ENCODE peak calls at places on chromosomes 11 and 22, in six cellular contexts. One of them, this sample, is unnamed.

GRCh38 chr11:30432177-30432576 is 109.3 kb downstream of the ARL14EP start:
- DNase-seq in GDM1: no peak
- DNase-seq in AML-193: no peak
- DNase-seq in Ammon's horn: no peak
- DNase-seq in chondrocyte: no peak
- DNase-seq in GF-D8: no peak
- DNase-seq in this sample: no peak

GRCh38 chr11:30914143-30914762 is 328.1 kb upstream of the MPPED2 start:
- DNase-seq in GDM1: no peak
- DNase-seq in AML-193: no peak
- DNase-seq in Ammon's horn: peak
- DNase-seq in chondrocyte: no peak
- DNase-seq in GF-D8: no peak
- DNase-seq in this sample: peak

GRCh38 chr11:13114566-13115465 is 105.7 kb downstream of the RASSF10 start:
- DNase-seq in GDM1: no peak
- DNase-seq in AML-193: no peak
- DNase-seq in Ammon's horn: peak
- DNase-seq in chondrocyte: no peak
- DNase-seq in GF-D8: no peak
- DNase-seq in this sample: peak

GRCh38 chr11:42542336-42542735 is 769.5 kb upstream of the API5 start:
- DNase-seq in GDM1: no peak
- DNase-seq in AML-193: no peak
- DNase-seq in Ammon's horn: no peak
- DNase-seq in chondrocyte: no peak
- DNase-seq in GF-D8: no peak
- DNase-seq in this sample: no peak

GRCh38 chr11:103826856-103827255 is 209.6 kb upstream of the DDI1 start:
- DNase-seq in GDM1: no peak
- DNase-seq in AML-193: no peak
- DNase-seq in Ammon's horn: no peak
- DNase-seq in chondrocyte: no peak
- DNase-seq in GF-D8: no peak
- DNase-seq in this sample: no peak

GRCh38 chr11:103110406-103110805 is 1.2 kb downstream of the DYNC2H1 start:
- DNase-seq in GDM1: no peak
- DNase-seq in AML-193: peak
- DNase-seq in Ammon's horn: no peak
- DNase-seq in chondrocyte: no peak
- DNase-seq in GF-D8: peak
- DNase-seq in this sample: no peak

GRCh38 chr11:32809313-32809712 is 14.9 kb upstream of the CCDC73 start:
- DNase-seq in GDM1: peak
- DNase-seq in AML-193: peak
- DNase-seq in Ammon's horn: peak
- DNase-seq in chondrocyte: no peak
- DNase-seq in GF-D8: peak
- DNase-seq in this sample: peak

GRCh38 chr22:17284917-17285316 is 65.7 kb upstream of the ADA2 start:
- DNase-seq in GDM1: no peak
- DNase-seq in AML-193: no peak
- DNase-seq in Ammon's horn: no peak
- DNase-seq in chondrocyte: no peak
- DNase-seq in GF-D8: no peak
- DNase-seq in this sample: no peak

GRCh38 chr22:49180683-49181024 is 647.0 kb downstream of the BRD1 start:
- DNase-seq in GDM1: no peak
- DNase-seq in AML-193: no peak
- DNase-seq in Ammon's horn: no peak
- DNase-seq in chondrocyte: no peak
- DNase-seq in GF-D8: no peak
- DNase-seq in this sample: no peak

GRCh38 chr22:17944205-17944725 is 80.1 kb downstream of the MICAL3 start:
- DNase-seq in GDM1: no peak
- DNase-seq in AML-193: no peak
- DNase-seq in Ammon's horn: no peak
- DNase-seq in chondrocyte: no peak
- DNase-seq in GF-D8: no peak
- DNase-seq in this sample: no peak

GRCh38 chr22:43618517-43618916 is 193.6 kb downstream of the EFCAB6 start:
- DNase-seq in GDM1: no peak
- DNase-seq in AML-193: no peak
- DNase-seq in Ammon's horn: no peak
- DNase-seq in chondrocyte: no peak
- DNase-seq in GF-D8: no peak
- DNase-seq in this sample: no peak

GRCh38 chr11:113778111-113778910 is 1.3 kb upstream of the CLDN25 start:
- DNase-seq in GDM1: no peak
- DNase-seq in AML-193: no peak
- DNase-seq in Ammon's horn: peak
- DNase-seq in chondrocyte: no peak
- DNase-seq in GF-D8: no peak
- DNase-seq in this sample: peak

GRCh38 chr22:24060375-24060788 is 49.3 kb downstream of the CABIN1 start:
- DNase-seq in GDM1: no peak
- DNase-seq in AML-193: no peak
- DNase-seq in Ammon's horn: peak
- DNase-seq in chondrocyte: no peak
- DNase-seq in GF-D8: no peak
- DNase-seq in this sample: peak

GRCh38 chr11:5596611-5597201 is at the start of gene TRIM6:
- DNase-seq in GDM1: no peak
- DNase-seq in AML-193: peak
- DNase-seq in Ammon's horn: peak
- DNase-seq in chondrocyte: no peak
- DNase-seq in GF-D8: no peak
- DNase-seq in this sample: no peak

GRCh38 chr22:46073683-46074504 is 76.4 kb upstream of the PPARA start:
- DNase-seq in GDM1: no peak
- DNase-seq in AML-193: peak
- DNase-seq in Ammon's horn: no peak
- DNase-seq in chondrocyte: peak
- DNase-seq in GF-D8: no peak
- DNase-seq in this sample: no peak

GRCh38 chr11:116515666-116516184 is 257.1 kb downstream of the BUD13 start:
- DNase-seq in GDM1: no peak
- DNase-seq in AML-193: no peak
- DNase-seq in Ammon's horn: no peak
- DNase-seq in chondrocyte: no peak
- DNase-seq in GF-D8: no peak
- DNase-seq in this sample: no peak

GRCh38 chr11:95337175-95337957 is 106.4 kb upstream of the SESN3 start:
- DNase-seq in GDM1: peak
- DNase-seq in AML-193: no peak
- DNase-seq in Ammon's horn: peak
- DNase-seq in chondrocyte: no peak
- DNase-seq in GF-D8: no peak
- DNase-seq in this sample: peak

GRCh38 chr11:33721291-33721840 is 14.9 kb downstream of the CD59 start:
- DNase-seq in GDM1: no peak
- DNase-seq in AML-193: no peak
- DNase-seq in Ammon's horn: peak
- DNase-seq in chondrocyte: no peak
- DNase-seq in GF-D8: no peak
- DNase-seq in this sample: no peak

GRCh38 chr11:6568191-6568918 is 35.1 kb downstream of the RRP8 start:
- DNase-seq in GDM1: peak
- DNase-seq in AML-193: no peak
- DNase-seq in Ammon's horn: peak
- DNase-seq in chondrocyte: no peak
- DNase-seq in GF-D8: no peak
- DNase-seq in this sample: peak

GRCh38 chr11:3795131-3796092 is 1.9 kb downstream of the NUP98 start:
- DNase-seq in GDM1: no peak
- DNase-seq in AML-193: no peak
- DNase-seq in Ammon's horn: no peak
- DNase-seq in chondrocyte: no peak
- DNase-seq in GF-D8: no peak
- DNase-seq in this sample: no peak

GRCh38 chr11:76768091-76769047 is 14.8 kb upstream of the TSKU start:
- DNase-seq in GDM1: peak
- DNase-seq in AML-193: peak
- DNase-seq in Ammon's horn: peak
- DNase-seq in chondrocyte: no peak
- DNase-seq in GF-D8: peak
- DNase-seq in this sample: peak

GRCh38 chr11:30356388-30356787 is 33.5 kb downstream of the ARL14EP start:
- DNase-seq in GDM1: no peak
- DNase-seq in AML-193: no peak
- DNase-seq in Ammon's horn: no peak
- DNase-seq in chondrocyte: no peak
- DNase-seq in GF-D8: no peak
- DNase-seq in this sample: no peak

GRCh38 chr11:131889146-131889577 is 518.7 kb downstream of the NTM start:
- DNase-seq in GDM1: no peak
- DNase-seq in AML-193: no peak
- DNase-seq in Ammon's horn: no peak
- DNase-seq in chondrocyte: no peak
- DNase-seq in GF-D8: no peak
- DNase-seq in this sample: no peak

GRCh38 chr11:35207471-35208403 is 68.8 kb downstream of the CD44 start:
- DNase-seq in GDM1: no peak
- DNase-seq in AML-193: no peak
- DNase-seq in Ammon's horn: no peak
- DNase-seq in chondrocyte: no peak
- DNase-seq in GF-D8: no peak
- DNase-seq in this sample: no peak

GRCh38 chr11:85746640-85747039 is 60.6 kb upstream of the CCDC89 start:
- DNase-seq in GDM1: no peak
- DNase-seq in AML-193: peak
- DNase-seq in Ammon's horn: no peak
- DNase-seq in chondrocyte: no peak
- DNase-seq in GF-D8: peak
- DNase-seq in this sample: no peak

GRCh38 chr22:44132724-44133123 is 48.0 kb upstream of the PARVG start:
- DNase-seq in GDM1: no peak
- DNase-seq in AML-193: no peak
- DNase-seq in Ammon's horn: no peak
- DNase-seq in chondrocyte: no peak
- DNase-seq in GF-D8: no peak
- DNase-seq in this sample: no peak

GRCh38 chr22:46009730-46010129 is 32.8 kb upstream of the WNT7B start:
- DNase-seq in GDM1: no peak
- DNase-seq in AML-193: no peak
- DNase-seq in Ammon's horn: no peak
- DNase-seq in chondrocyte: peak
- DNase-seq in GF-D8: no peak
- DNase-seq in this sample: no peak

GRCh38 chr11:35126879-35127576 is 11.9 kb upstream of the CD44 start:
- DNase-seq in GDM1: no peak
- DNase-seq in AML-193: no peak
- DNase-seq in Ammon's horn: no peak
- DNase-seq in chondrocyte: no peak
- DNase-seq in GF-D8: no peak
- DNase-seq in this sample: no peak

GRCh38 chr11:80621871-80622270 is 1181.0 kb upstream of the TENM4 start:
- DNase-seq in GDM1: no peak
- DNase-seq in AML-193: no peak
- DNase-seq in Ammon's horn: no peak
- DNase-seq in chondrocyte: no peak
- DNase-seq in GF-D8: no peak
- DNase-seq in this sample: no peak

GRCh38 chr22:28819253-28820096 is 19.1 kb upstream of the XBP1 start:
- DNase-seq in GDM1: no peak
- DNase-seq in AML-193: no peak
- DNase-seq in Ammon's horn: no peak
- DNase-seq in chondrocyte: no peak
- DNase-seq in GF-D8: no peak
- DNase-seq in this sample: no peak

GRCh38 chr11:31809857-31810778 is 1.0 kb downstream of the PAX6 start:
- DNase-seq in GDM1: no peak
- DNase-seq in AML-193: no peak
- DNase-seq in Ammon's horn: no peak
- DNase-seq in chondrocyte: no peak
- DNase-seq in GF-D8: no peak
- DNase-seq in this sample: no peak

GRCh38 chr11:125313271-125314222 is 149.0 kb downstream of the PKNOX2 start:
- DNase-seq in GDM1: no peak
- DNase-seq in AML-193: no peak
- DNase-seq in Ammon's horn: no peak
- DNase-seq in chondrocyte: no peak
- DNase-seq in GF-D8: no peak
- DNase-seq in this sample: peak